ENCODE peak calls at places on chromosomes 7 and 10, in eight cellular contexts. N, L, M, G, Q, D, C and R are unnamed samples.

GRCh38 chr10:123573236-123574147 is 92.7 kb upstream of the GPR26 start:
- DNase-seq in Q (peak), M (no peak), L (peak), N (peak), D (peak), C (peak), G (peak), R (peak)

GRCh38 chr10:31822150-31822549 is 106.5 kb downstream of the ARHGAP12 start:
- DNase-seq in G (no peak), D (no peak), L (no peak), M (no peak), Q (no peak), N (no peak), C (no peak), R (no peak)

GRCh38 chr7:80630611-80631010 is 7.8 kb upstream of the CD36 start:
- DNase-seq in G (no peak), L (no peak), C (no peak), N (no peak), Q (no peak), M (no peak), D (no peak), R (no peak)

GRCh38 chr7:148662646-148663045 is 36.1 kb upstream of the CUL1 start:
- DNase-seq in C (no peak), D (no peak), N (no peak), G (no peak), Q (no peak), L (peak), M (no peak), R (no peak)

GRCh38 chr7:127938588-127938987 is 92.6 kb downstream of the LRRC4 start:
- DNase-seq in Q (peak), D (no peak), N (no peak), C (no peak), G (no peak), M (no peak), L (no peak), R (no peak)

GRCh38 chr10:48495282-48496045 is 109.4 kb downstream of the ARHGAP22 start:
- DNase-seq in C (no peak), D (no peak), L (peak), M (no peak), Q (no peak), G (no peak), N (no peak), R (no peak)

GRCh38 chr7:157487046-157487770 is 150.4 kb downstream of the DNAJB6 start:
- DNase-seq in G (peak), C (no peak), Q (no peak), D (no peak), M (peak), N (no peak), L (no peak), R (peak)

GRCh38 chr7:50857804-50858203 is 75.1 kb upstream of the GRB10 start:
- DNase-seq in G (no peak), D (no peak), C (no peak), Q (no peak), N (no peak), L (peak), M (no peak), R (no peak)

GRCh38 chr10:68604441-68604840 is 44.3 kb downstream of the TET1 start:
- DNase-seq in N (no peak), M (no peak), L (no peak), D (peak), C (no peak), Q (no peak), G (no peak), R (no peak)

GRCh38 chr7:4189151-4189570 is 492.9 kb upstream of the FOXK1 start:
- DNase-seq in C (peak), N (no peak), G (peak), Q (no peak), D (peak), L (no peak), M (peak), R (peak)

GRCh38 chr10:10209152-10209551 is 808.5 kb upstream of the CELF2 start:
- DNase-seq in L (no peak), D (no peak), G (peak), N (no peak), Q (no peak), C (peak), M (peak), R (no peak)

GRCh38 chr7:102279537-102280400 is 6.9 kb upstream of the SH2B2 start:
- DNase-seq in M (peak), C (peak), Q (peak), D (peak), N (peak), L (peak), G (no peak), R (peak)

GRCh38 chr10:84469470-84469869 is 141.1 kb downstream of the CCSER2 start:
- DNase-seq in N (no peak), L (no peak), M (no peak), D (no peak), C (no peak), Q (no peak), G (no peak), R (no peak)

GRCh38 chr10:71572962-71573361 is 146.6 kb downstream of the C10orf105 start:
- DNase-seq in L (no peak), G (no peak), C (no peak), Q (no peak), D (no peak), N (no peak), M (no peak), R (no peak)

GRCh38 chr10:72462261-72462660 is 107.5 kb upstream of the DNAJB12 start:
- DNase-seq in D (no peak), N (no peak), G (no peak), M (no peak), L (no peak), C (no peak), Q (no peak), R (no peak)

GRCh38 chr7:134298902-134299683 is 17.6 kb downstream of the SLC35B4 start:
- DNase-seq in L (no peak), M (peak), G (peak), C (no peak), Q (no peak), D (no peak), N (no peak), R (peak)

GRCh38 chr7:155506854-155507337 is 39.5 kb downstream of the CNPY1 start:
- DNase-seq in D (peak), G (no peak), L (no peak), Q (no peak), C (no peak), M (no peak), N (no peak), R (no peak)

GRCh38 chr7:45980181-45980905 is 59.3 kb upstream of the IGFBP3 start:
- DNase-seq in D (no peak), C (peak), G (no peak), M (no peak), Q (no peak), N (no peak), L (no peak), R (no peak)

GRCh38 chr7:29547465-29547864 is 16.2 kb upstream of the PRR15 start:
- DNase-seq in N (no peak), Q (no peak), D (no peak), L (no peak), C (no peak), G (no peak), M (no peak), R (no peak)

GRCh38 chr7:117143580-117143979 is 179.3 kb downstream of the WNT2 start:
- DNase-seq in L (no peak), M (no peak), Q (no peak), C (no peak), D (no peak), N (no peak), G (no peak), R (no peak)

GRCh38 chr7:133102276-133103060 is 20.6 kb upstream of the CHCHD3 start:
- DNase-seq in L (no peak), G (no peak), N (no peak), Q (no peak), D (no peak), M (no peak), C (no peak), R (no peak)

GRCh38 chr7:118104812-118105441 is 79.0 kb upstream of the LSM8 start:
- DNase-seq in D (no peak), L (no peak), N (peak), C (no peak), G (no peak), Q (peak), M (no peak), R (no peak)

GRCh38 chr10:42879380-42880254 is 97.0 kb downstream of the BMS1 start:
- DNase-seq in C (no peak), N (no peak), M (no peak), Q (no peak), G (no peak), D (no peak), L (no peak), R (no peak)

GRCh38 chr7:158351481-158351880 is 236.1 kb downstream of the PTPRN2 start:
- DNase-seq in L (no peak), N (no peak), G (peak), Q (no peak), D (no peak), M (no peak), C (no peak), R (no peak)

GRCh38 chr7:22730921-22731654 is 4.1 kb downstream of the IL6 start:
- DNase-seq in G (no peak), Q (peak), M (no peak), C (no peak), L (no peak), N (no peak), D (no peak), R (no peak)

GRCh38 chr7:39587393-39587792 is 21.2 kb downstream of the YAE1 start:
- DNase-seq in L (no peak), C (no peak), N (no peak), D (no peak), G (no peak), Q (no peak), M (no peak), R (no peak)

GRCh38 chr10:98404571-98405396 is 10.2 kb downstream of the PYROXD2 start:
- DNase-seq in D (no peak), L (no peak), M (no peak), Q (peak), G (no peak), C (no peak), N (no peak), R (no peak)

GRCh38 chr10:122333037-122333436 is 41.5 kb upstream of the PLEKHA1 start:
- DNase-seq in N (no peak), L (no peak), Q (no peak), D (no peak), M (no peak), C (no peak), G (no peak), R (no peak)

GRCh38 chr10:118369806-118370205 is 27.7 kb upstream of the FAM204A start:
- DNase-seq in C (peak), L (no peak), M (no peak), D (no peak), N (no peak), Q (no peak), G (no peak), R (no peak)

GRCh38 chr7:82388138-82388537 is 55.4 kb downstream of the CACNA2D1 start:
- DNase-seq in M (no peak), N (no peak), L (no peak), Q (no peak), C (no peak), D (no peak), G (no peak), R (no peak)

GRCh38 chr7:143016996-143017395 is 9.9 kb downstream of the OR9A2 start:
- DNase-seq in D (no peak), M (no peak), Q (no peak), G (no peak), L (no peak), C (no peak), N (no peak), R (no peak)

GRCh38 chr10:78528749-78529204 is 495.1 kb downstream of the RPS24 start:
- DNase-seq in M (no peak), G (no peak), N (no peak), Q (no peak), L (no peak), C (no peak), D (no peak), R (no peak)

GRCh38 chr7:132251327-132251659 is 325.0 kb downstream of the PLXNA4 start:
- DNase-seq in N (no peak), L (no peak), G (peak), C (peak), D (peak), Q (peak), M (peak), R (no peak)

GRCh38 chr10:8042032-8042863 is 12.2 kb upstream of the GATA3 start:
- DNase-seq in N (no peak), M (no peak), Q (no peak), C (no peak), D (peak), G (no peak), L (no peak), R (no peak)

GRCh38 chr7:2807455-2807845 is 36.7 kb downstream of the GNA12 start:
- DNase-seq in L (no peak), N (no peak), D (no peak), C (no peak), M (no peak), Q (no peak), G (no peak), R (no peak)

GRCh38 chr7:94396044-94396443 is 1.3 kb downstream of the COL1A2 start:
- DNase-seq in N (no peak), G (no peak), L (no peak), D (peak), C (no peak), M (peak), Q (no peak), R (no peak)

GRCh38 chr10:74111799-74112198 is 38.8 kb downstream of the AP3M1 start:
- DNase-seq in Q (no peak), L (no peak), G (no peak), M (no peak), N (no peak), C (no peak), D (no peak), R (no peak)

GRCh38 chr10:70533189-70533558 is 54.6 kb downstream of the PALD1 start:
- DNase-seq in M (no peak), C (no peak), D (no peak), Q (no peak), N (no peak), G (no peak), L (no peak), R (no peak)

GRCh38 chr10:74936577-74937445 is 110.4 kb downstream of the KAT6B start:
- DNase-seq in C (no peak), D (no peak), M (no peak), N (no peak), L (no peak), G (no peak), Q (no peak), R (no peak)

GRCh38 chr7:75995996-75996395 is 1.6 kb upstream of the TMEM120A start:
- DNase-seq in N (no peak), Q (no peak), C (no peak), D (no peak), G (peak), L (no peak), M (no peak), R (no peak)
- H3K4me3 ChIP-seq in N (no peak), Q (no peak), C (no peak), D (no peak), G (no peak), L (no peak), M (no peak), R (no peak)

DNA sequence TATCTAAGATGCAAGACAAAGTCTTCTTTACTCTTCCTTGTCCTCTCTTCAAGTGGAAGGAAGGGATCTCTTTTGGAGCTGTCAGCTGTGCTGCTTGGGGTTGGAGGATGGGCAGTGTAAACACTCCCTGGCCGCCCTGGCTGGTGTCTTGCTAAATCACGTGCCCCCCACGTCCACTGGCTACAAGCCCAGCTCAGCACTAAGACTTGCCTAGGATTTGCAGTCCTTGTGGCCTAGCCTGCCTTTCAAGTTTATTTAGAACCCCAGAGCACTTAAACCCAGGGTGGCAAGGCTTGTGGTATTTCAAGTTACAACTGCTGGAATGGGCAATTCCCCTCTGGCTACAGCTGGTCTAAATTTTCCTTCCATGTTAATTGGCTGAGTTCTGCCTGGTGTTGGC is 272.4 kb upstream of the MYO3A start:
- DNase-seq in Q (no peak), M (no peak), N (no peak), D (no peak), G (no peak), L (no peak), C (no peak), R (no peak)
- H3K27ac ChIP-seq in Q (no peak), M (no peak), N (no peak), D (no peak), G (no peak), L (no peak), C (no peak), R (no peak)

DNA sequence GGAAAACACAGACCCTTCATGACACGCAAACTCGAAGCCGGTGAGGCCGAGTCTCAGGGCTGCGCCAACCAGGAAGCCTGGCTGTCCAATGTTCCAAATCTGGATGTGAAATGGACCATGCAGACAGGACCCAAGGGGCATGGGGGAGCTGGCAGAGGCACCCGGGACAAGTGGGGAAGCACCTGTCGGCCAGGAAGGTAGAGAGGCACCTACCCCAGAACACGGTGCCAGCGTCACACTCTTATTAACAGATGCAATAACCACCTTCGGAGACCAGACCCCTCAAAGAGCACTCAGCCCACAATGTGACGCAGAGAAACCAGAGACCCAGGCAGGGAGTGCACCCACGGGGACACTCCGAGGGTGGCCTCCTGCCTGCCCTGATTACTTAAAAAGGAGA is 88.3 kb upstream of the PDGFA start:
- DNase-seq in N (no peak), D (no peak), C (no peak), Q (no peak), M (no peak), L (no peak), G (no peak), R (peak)
- TF ChIP-seq CTCF in N (no peak), D (no peak), C (no peak), Q (no peak), M (no peak), L (no peak), G (no peak), R (no peak)

DNA sequence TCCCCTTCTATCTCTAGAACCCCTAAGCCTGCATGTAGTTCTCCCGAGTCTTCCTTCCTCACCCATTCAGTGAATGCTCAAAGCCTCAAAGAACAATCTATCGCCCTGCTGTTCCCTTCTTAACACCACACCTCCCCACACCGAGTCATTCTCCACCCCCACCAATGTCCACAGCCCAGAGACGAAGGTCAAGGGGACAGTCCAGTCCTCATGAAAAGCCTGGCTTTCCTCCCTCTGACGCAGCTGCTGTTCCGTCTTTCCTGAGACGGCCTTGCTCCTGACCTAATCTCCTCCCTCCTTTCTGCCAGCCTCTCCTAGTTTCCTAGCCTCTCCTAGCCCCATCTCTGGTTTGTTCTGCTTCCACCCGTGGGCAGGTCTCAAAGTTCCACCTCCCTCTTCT is 9.2 kb downstream of the MOSPD3 start:
- DNase-seq in L (no peak), N (no peak), D (no peak), G (no peak), C (no peak), Q (no peak), M (no peak), R (peak)
- H3K4me3 ChIP-seq in L (no peak), N (no peak), D (no peak), G (no peak), C (no peak), Q (no peak), M (no peak), R (no peak)

GRCh38 chr10:124650820-124651401 is 93.3 kb downstream of the FAM53B start:
- DNase-seq in Q (no peak), D (no peak), G (no peak), N (no peak), M (no peak), L (no peak), C (no peak), R (no peak)
- H3K27ac ChIP-seq in Q (no peak), D (peak), G (peak), N (no peak), M (no peak), L (peak), C (peak), R (no peak)

GRCh38 chr10:80453392-80453714 is 757 bp upstream of the TSPAN14 start:
- DNase-seq in L (peak), N (no peak), Q (no peak), C (no peak), M (no peak), G (no peak), D (no peak), R (no peak)
- TF ChIP-seq CTCF in L (no peak), N (no peak), Q (peak), C (no peak), M (no peak), G (no peak), D (peak), R (no peak)

GRCh38 chr10:23099816-23100215 is 4.4 kb downstream of the MSRB2 start:
- DNase-seq in G (no peak), D (peak), C (no peak), M (no peak), Q (no peak), L (no peak), N (no peak), R (no peak)
- H3K4me3 ChIP-seq in G (no peak), D (no peak), C (no peak), M (no peak), Q (no peak), L (no peak), N (no peak), R (no peak)